ENCODE peak calls at places on chromosomes 3 and 15, in five cellular contexts. J, O, K, B and D are unnamed samples.

GRCh38 chr15:66155065-66155464 is 98.5 kb downstream of the MEGF11 start:
- DNase-seq in J (no peak), K (no peak), B (no peak), O (no peak), D (no peak)

GRCh38 chr3:105398407-105398806 is 31.7 kb downstream of the ALCAM start:
- DNase-seq in O (no peak), J (no peak), K (no peak), B (no peak), D (no peak)

GRCh38 chr3:123375014-123375940 is 73.6 kb downstream of the ADCY5 start:
- DNase-seq in K (no peak), O (no peak), B (no peak), J (no peak), D (no peak)

GRCh38 chr15:88834211-88834812 is 31.1 kb downstream of the ACAN start:
- DNase-seq in J (peak), B (peak), K (peak), O (peak), D (peak)

GRCh38 chr15:50862553-50862952 is 45.9 kb upstream of the AP4E1 start:
- DNase-seq in K (no peak), J (no peak), O (no peak), B (no peak), D (no peak)

GRCh38 chr3:102059145-102059943 is 210.0 kb downstream of the NFKBIZ start:
- DNase-seq in J (no peak), B (no peak), O (no peak), K (no peak), D (no peak)

GRCh38 chr3:187183210-187183862 is 13.9 kb upstream of the RTP1 start:
- DNase-seq in O (no peak), K (peak), J (no peak), B (no peak), D (no peak)

GRCh38 chr3:130896101-130896500 is 2.2 kb downstream of the ATP2C1 start:
- DNase-seq in J (no peak), B (no peak), O (no peak), K (no peak), D (no peak)

GRCh38 chr15:64634576-64635485 is 140.6 kb downstream of the RBPMS2 start:
- DNase-seq in J (no peak), B (no peak), O (peak), K (no peak), D (no peak)